ENCODE peak calls at places on chromosomes 1 and 21, in five cellular contexts. X, L, I, R and H are unnamed samples.

GRCh38 chr1:244843148-244843978 is 7.9 kb downstream of the COX20 start:
- DNase-seq in X (no peak), L (no peak), I (no peak), R (no peak), H (no peak)

GRCh38 chr21:36575306-36575705 is 95.4 kb upstream of the CLDN14 start:
- DNase-seq in X (no peak), L (no peak), I (no peak), R (no peak), H (no peak)

GRCh38 chr1:248111157-248111556 is 16.2 kb downstream of the OR2L13 start:
- DNase-seq in X (no peak), L (no peak), I (no peak), R (no peak), H (no peak)

GRCh38 chr1:244347942-244348341 is 103.8 kb downstream of the ADSS2 start:
- DNase-seq in X (no peak), L (no peak), I (no peak), R (peak; percentile 64), H (no peak)

GRCh38 chr1:151060241-151061011 is at the start of gene MLLT11:
- DNase-seq in X (peak; percentile 21), L (peak; percentile 60), I (peak; percentile 66), R (peak; percentile 66), H (no peak)

GRCh38 chr1:55049914-55050278 is 10.5 kb downstream of the PCSK9 start:
- DNase-seq in X (no peak), L (peak; percentile 85), I (no peak), R (no peak), H (no peak)

GRCh38 chr1:97094257-97094972 is 372.8 kb downstream of the PTBP2 start:
- DNase-seq in X (peak; percentile 83), L (peak; percentile 79), I (peak; percentile 14), R (peak; percentile 95), H (no peak)

GRCh38 chr1:50183734-50184133 is 75.0 kb downstream of the ELAVL4 start:
- DNase-seq in X (no peak), L (no peak), I (no peak), R (no peak), H (no peak)

GRCh38 chr1:243850368-243851128 is 505 bp upstream of the AKT3 start:
- DNase-seq in X (peak; percentile 14), L (peak; percentile 83), I (peak; percentile 64), R (peak; percentile 86), H (no peak)

GRCh38 chr1:209692745-209693504 is 11.7 kb upstream of the HSD11B1 start:
- DNase-seq in X (peak; percentile 50), L (peak; percentile 90), I (peak; percentile 61), R (peak; percentile 91), H (no peak)

GRCh38 chr1:25090707-25091422 is 141.4 kb downstream of the SYF2 start:
- DNase-seq in X (no peak), L (no peak), I (no peak), R (no peak), H (no peak)

GRCh38 chr1:218339267-218339831 is 5.8 kb upstream of the TGFB2 start:
- DNase-seq in X (no peak), L (peak; percentile 60), I (no peak), R (peak; percentile 75), H (no peak)

GRCh38 chr1:109892476-109893368 is 17.9 kb upstream of the CSF1 start:
- DNase-seq in X (no peak), L (peak; percentile 64), I (peak; percentile 40), R (peak; percentile 18), H (no peak)

GRCh38 chr1:219812086-219812485 is 116.3 kb downstream of the SLC30A10 start:
- DNase-seq in X (no peak), L (no peak), I (no peak), R (no peak), H (no peak)

GRCh38 chr1:226549937-226550670 is 1.5 kb downstream of the STUM start:
- DNase-seq in X (no peak), L (no peak), I (peak; percentile 50), R (no peak), H (no peak)

GRCh38 chr1:37811027-37811655 is 3.1 kb upstream of the YRDC start:
- DNase-seq in X (no peak), L (peak; percentile 91), I (peak; percentile 48), R (peak; percentile 89), H (no peak)

GRCh38 chr1:56355422-56355821 is 223.9 kb downstream of the PLPP3 start:
- DNase-seq in X (no peak), L (no peak), I (no peak), R (no peak), H (no peak)

GRCh38 chr21:40512590-40512989 is 334.4 kb downstream of the DSCAM start:
- DNase-seq in X (no peak), L (no peak), I (no peak), R (no peak), H (no peak)

GRCh38 chr1:220528049-220528678 is at the start of gene MARK1:
- DNase-seq in X (no peak), L (peak; percentile 48), I (peak; percentile 31), R (peak; percentile 24), H (no peak)

GRCh38 chr1:9349331-9349851 is 56.7 kb downstream of the SPSB1 start:
- DNase-seq in X (no peak), L (no peak), I (no peak), R (no peak), H (no peak)

GRCh38 chr1:164064501-164064900 is 494.5 kb upstream of the PBX1 start:
- DNase-seq in X (no peak), L (peak; percentile 19), I (peak; percentile 4), R (peak; percentile 36), H (no peak)

DNA sequence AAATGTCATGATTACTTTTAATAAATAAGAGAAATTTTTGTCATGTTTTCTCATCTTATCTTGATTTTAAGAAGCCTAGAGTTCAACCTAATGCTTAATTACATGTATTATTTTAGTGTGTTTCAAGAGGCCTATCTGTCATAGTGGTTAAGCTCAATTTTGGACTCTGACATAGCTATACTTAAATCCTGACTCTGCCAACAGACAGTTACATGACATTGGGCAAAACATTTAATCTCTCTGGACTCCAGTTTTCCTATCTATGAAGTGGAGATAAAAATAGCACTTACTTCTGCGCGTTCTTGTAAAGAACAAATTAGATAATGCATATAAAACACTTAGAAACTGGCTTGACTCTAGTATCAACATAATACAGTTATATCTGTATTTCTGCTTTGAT is 417.8 kb downstream of the MRPL39 start:
- DNase-seq in X (no peak), L (no peak), I (no peak), R (no peak), H (no peak)
- H3K4me3 ChIP-seq in X (no peak overlapping the region), L (no peak overlapping the region), I (no peak overlapping the region), R (no peak overlapping the region), H (no peak overlapping the region)

DNA sequence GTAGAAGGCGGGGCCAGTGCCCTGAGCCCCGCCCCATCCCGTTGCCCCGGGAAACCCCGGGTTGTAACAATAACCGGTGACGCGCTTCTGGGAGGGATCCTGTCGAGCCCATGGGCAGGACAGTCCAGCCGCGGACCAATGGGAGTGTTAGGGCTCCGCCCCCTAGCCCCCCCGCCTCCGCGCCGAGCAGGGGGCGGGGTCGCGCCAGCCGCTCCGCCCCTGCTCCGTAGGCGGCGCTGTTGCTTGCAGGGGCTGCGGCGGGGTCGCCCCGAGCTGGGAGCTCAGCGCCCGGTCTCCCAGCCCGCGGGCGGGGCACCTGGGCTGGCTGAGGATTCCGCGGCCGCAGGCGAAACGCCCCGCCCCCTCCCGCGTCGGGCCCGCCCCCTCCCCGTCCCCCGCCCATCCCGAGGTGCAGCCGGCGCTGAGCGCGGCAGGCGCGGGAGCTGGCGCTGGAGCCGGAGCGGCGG is at the start of gene FOXO6:
- DNase-seq in X (peak; percentile 45), L (peak; percentile 98), I (peak; percentile 96), R (peak; percentile 95), H (peak; percentile 48)
- TF ChIP-seq CTCF in X (peak; percentile 28), L (peak; percentile 36), I (peak; percentile 35), R (no peak), H (peak; percentile 33)

DNA sequence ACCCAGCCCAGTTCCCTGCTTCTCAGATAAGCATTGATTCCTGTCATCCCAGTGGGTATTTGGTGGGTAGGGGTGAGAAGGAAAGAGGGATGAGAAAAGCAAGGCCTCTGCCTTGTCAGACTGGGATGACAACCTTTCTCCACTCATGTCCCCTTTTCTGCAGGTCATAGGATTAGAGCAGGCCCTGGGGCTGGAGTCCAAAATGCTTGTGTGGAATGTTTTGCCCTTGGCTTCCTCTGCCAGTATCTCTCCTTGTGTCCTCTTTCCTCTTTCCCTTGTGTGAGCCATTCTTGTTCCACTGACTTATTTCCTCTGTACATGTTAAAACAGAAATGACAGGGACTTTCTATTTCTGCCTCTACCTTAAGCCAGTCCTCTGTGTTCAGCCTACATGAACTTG is 4.1 kb downstream of the ATP2B4 start:
- DNase-seq in X (no peak), L (no peak), I (no peak), R (no peak), H (no peak)
- H3K4me3 ChIP-seq in X (peak overlapping the region; percentile 85), L (no peak overlapping the region), I (no peak overlapping the region), R (no peak overlapping the region), H (no peak overlapping the region)

DNA sequence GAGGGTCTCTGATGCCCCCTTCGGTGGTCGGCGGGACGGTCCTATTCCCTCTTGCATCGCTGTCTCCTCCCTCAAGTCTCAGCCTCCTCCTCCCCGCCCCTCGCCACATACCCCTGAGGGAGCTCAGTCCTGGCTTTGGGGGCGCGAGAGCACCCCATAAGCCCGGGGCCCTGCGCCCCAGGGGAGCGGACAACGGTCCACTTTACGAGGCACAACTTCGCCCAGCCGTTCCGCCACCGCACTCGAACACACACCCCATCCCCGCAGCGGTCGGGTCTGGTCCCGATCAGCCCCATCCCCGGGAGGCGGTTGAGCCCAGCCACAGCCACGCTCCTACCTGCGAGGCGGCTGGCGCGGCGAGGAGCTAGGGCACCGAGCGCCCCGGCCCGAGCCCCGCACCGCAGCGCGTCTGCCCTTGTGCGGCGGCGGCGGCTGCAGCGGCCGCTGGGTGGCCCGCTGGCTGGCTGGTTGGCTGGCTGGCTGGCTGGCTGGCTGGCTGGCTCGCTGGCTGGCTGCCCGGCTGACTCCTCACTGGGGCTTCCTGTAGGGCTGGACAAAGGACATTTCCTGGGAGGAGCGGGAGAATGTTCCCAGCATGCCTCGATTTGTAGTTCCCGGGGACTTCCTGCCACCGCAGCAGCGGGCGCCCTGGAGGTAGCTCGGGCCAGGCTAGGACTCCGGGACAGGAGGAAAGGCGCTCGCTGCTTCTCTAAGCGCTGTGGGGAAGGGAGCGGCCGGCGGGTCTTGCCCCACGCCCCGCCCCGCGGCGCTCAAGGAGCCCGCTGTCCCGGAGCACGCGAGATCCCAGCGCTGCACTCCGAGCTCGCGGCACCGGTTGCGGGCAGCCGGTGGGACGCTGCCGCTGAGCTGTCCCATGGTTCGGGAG is at the start of gene ZNF697:
- DNase-seq in X (peak; percentile 93), L (peak; percentile 99), I (peak; percentile 85), R (peak; percentile 98), H (peak; percentile 77)
- TF ChIP-seq CTCF in X (peak; percentile 50), L (peak; percentile 40), I (no peak), R (peak; percentile 43), H (peak; percentile 19)

DNA sequence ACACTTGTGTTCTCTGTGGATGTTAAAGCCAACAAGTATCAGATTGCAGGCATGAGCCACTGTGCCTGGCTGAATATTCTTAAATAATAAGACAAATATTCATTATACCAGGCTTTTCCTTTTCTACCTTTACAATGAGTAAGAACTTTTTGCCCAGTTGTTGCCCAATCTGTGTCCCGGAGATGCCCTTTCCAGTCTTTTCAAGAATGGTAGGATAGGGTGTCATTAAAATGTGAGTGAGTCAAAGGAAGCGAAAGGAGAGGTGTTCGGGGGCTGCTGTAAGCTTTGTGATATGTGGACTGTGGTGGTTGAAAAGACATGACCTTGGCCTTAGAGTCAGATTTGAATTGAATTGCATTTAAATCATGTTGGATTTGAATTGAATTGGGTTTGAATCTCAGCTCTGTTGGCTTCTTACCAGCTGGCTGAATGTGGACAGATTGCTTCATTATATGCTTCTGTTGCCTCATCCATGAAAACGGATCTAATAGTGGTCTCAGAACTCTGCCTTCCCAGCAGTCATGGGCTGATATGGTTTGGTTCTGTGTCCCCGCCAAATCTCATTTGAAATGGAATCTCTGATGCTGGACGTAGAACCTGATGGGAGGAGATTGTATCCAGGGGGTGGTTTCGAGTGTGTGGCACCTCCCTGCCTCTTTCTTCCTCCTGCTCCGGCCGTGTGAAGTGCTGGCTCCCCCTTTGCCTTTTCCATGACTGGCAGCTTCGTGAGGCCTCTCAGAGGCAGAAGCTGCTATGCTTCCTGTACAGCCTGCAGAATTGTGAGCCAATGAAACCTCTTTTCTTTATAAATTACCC is 22.7 kb upstream of the AADACL3 start:
- DNase-seq in X (no peak), L (peak; percentile 80), I (no peak), R (peak; percentile 22), H (no peak)
- H3K4me3 ChIP-seq in X (no peak overlapping the region), L (no peak overlapping the region), I (no peak overlapping the region), R (no peak overlapping the region), H (no peak overlapping the region)